ENCODE peak calls at places on chromosomes 3 and 15, in seven cellular contexts. A is trophoblast cell, D is SJSA1, K is IMR-90, T is fibroblast of pulmonary artery, C is GM12878, N is heart left ventricle. L is an unnamed sample.

GRCh38 chr3:15758297-15758696 is 39.5 kb downstream of the ANKRD28 start:
- DNase-seq in A (no peak), D (no peak), K (no peak), T (no peak), C (no peak), N (no peak), L (no peak)

GRCh38 chr3:72329354-72329753 is 518.9 kb downstream of the SHQ1 start:
- DNase-seq in A (no peak), D (no peak), K (no peak), T (peak), C (no peak), N (peak), L (peak)

GRCh38 chr15:46386356-46386755 is 751.5 kb downstream of the SQOR start:
- DNase-seq in A (no peak), D (no peak), K (no peak), T (no peak), C (no peak), N (no peak), L (no peak)

GRCh38 chr3:182704926-182705325 is 88.4 kb upstream of the ATP11B start:
- DNase-seq in A (no peak), D (no peak), K (no peak), T (no peak), C (no peak), N (no peak), L (no peak)

GRCh38 chr15:56988219-56988618 is 69.8 kb downstream of the TCF12 start:
- DNase-seq in A (no peak), D (no peak), K (no peak), T (no peak), C (no peak), N (no peak), L (no peak)

GRCh38 chr3:120678984-120679383 is 3.1 kb downstream of the HGD start:
- DNase-seq in A (no peak), D (no peak), K (no peak), T (no peak), C (no peak), N (no peak), L (peak)

GRCh38 chr15:25847066-25847465 is 16.1 kb downstream of the ATP10A start:
- DNase-seq in A (no peak), D (no peak), K (no peak), T (no peak), C (no peak), N (no peak), L (no peak)

GRCh38 chr3:154132777-154133375 is 11.7 kb downstream of the ARHGEF26 start:
- DNase-seq in A (no peak), D (no peak), K (peak), T (peak), C (no peak), N (no peak), L (peak)

GRCh38 chr15:75195122-75195765 is 6.4 kb upstream of the C15orf39 start:
- DNase-seq in A (no peak), D (no peak), K (no peak), T (no peak), C (no peak), N (no peak), L (peak)

GRCh38 chr15:63997715-63998442 is 48.4 kb downstream of the DAPK2 start:
- DNase-seq in A (no peak), D (no peak), K (no peak), T (no peak), C (no peak), N (no peak), L (no peak)

GRCh38 chr3:66989860-66990696 is 8.0 kb upstream of the KBTBD8 start:
- DNase-seq in A (peak), D (no peak), K (no peak), T (no peak), C (peak), N (no peak), L (peak)

GRCh38 chr3:174247671-174248070 is 611.5 kb upstream of the NAALADL2 start:
- DNase-seq in A (no peak), D (no peak), K (no peak), T (no peak), C (no peak), N (no peak), L (no peak)

GRCh38 chr3:60835796-60836195 is 415.5 kb downstream of the FHIT start:
- DNase-seq in A (no peak), D (no peak), K (no peak), T (no peak), C (no peak), N (no peak), L (no peak)

GRCh38 chr15:92565351-92566125 is 90.0 kb downstream of the FAM174B start:
- DNase-seq in A (no peak), D (no peak), K (no peak), T (no peak), C (no peak), N (no peak), L (no peak)

GRCh38 chr3:185527364-185527763 is 25.0 kb downstream of the LIPH start:
- DNase-seq in A (peak), D (no peak), K (no peak), T (no peak), C (no peak), N (no peak), L (no peak)

GRCh38 chr3:135997554-135998320 is 32.2 kb downstream of the PPP2R3A start:
- DNase-seq in A (no peak), D (no peak), K (no peak), T (no peak), C (no peak), N (no peak), L (no peak)

GRCh38 chr3:13142552-13143380 is 69.5 kb upstream of the IQSEC1 start:
- DNase-seq in A (no peak), D (no peak), K (no peak), T (no peak), C (no peak), N (no peak), L (no peak)

GRCh38 chr15:24966364-24967103 is 11.7 kb downstream of the SNRPN start:
- DNase-seq in A (no peak), D (no peak), K (no peak), T (no peak), C (no peak), N (no peak), L (no peak)

GRCh38 chr15:65212097-65212496 is 824 bp upstream of the CILP start:
- DNase-seq in A (no peak), D (no peak), K (no peak), T (no peak), C (no peak), N (no peak), L (no peak)

GRCh38 chr3:187958432-187959003 is 195.4 kb upstream of the LPP start:
- DNase-seq in A (no peak), D (no peak), K (no peak), T (no peak), C (no peak), N (no peak), L (no peak)

GRCh38 chr3:118165413-118165812 is 869.2 kb downstream of the IGSF11 start:
- DNase-seq in A (no peak), D (no peak), K (no peak), T (no peak), C (no peak), N (no peak), L (no peak)

GRCh38 chr15:69939513-69940440 is 157.9 kb downstream of the TLE3 start:
- DNase-seq in A (peak), D (no peak), K (no peak), T (no peak), C (no peak), N (no peak), L (no peak)

GRCh38 chr15:33243393-33243792 is 48.9 kb upstream of the FMN1 start:
- DNase-seq in A (no peak), D (no peak), K (peak), T (no peak), C (no peak), N (no peak), L (peak)
- H3K4me3 ChIP-seq in A (no peak), D (no peak), K (no peak), T (no peak), C (no peak), N (no peak), L (no peak)

DNA sequence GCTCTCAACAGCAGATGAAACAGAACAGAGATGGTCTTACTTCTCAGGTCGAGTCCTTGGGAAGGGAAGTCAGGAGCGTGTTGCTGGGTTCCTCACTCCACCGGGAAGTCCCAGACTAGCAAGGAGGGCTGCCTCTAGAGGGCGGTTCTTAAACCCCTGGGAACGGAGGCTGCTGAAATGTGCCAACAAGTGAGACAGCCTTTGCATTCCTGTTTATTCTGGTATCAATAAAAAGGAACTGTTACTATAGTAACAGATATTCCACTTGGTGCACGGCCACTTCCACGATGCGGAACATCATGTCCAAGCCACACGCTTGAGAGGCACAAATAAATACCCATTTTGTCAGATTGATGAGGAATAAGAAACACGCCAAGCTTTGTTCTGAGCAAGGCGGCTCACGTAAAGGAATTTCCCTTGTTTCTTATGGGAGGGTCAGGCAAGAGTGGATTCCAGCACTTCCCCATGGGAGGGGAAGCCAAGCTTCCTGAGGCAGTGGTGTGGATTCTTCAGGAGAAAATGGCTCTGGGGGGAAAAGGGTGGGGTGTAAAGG is at the start of gene FAM107A:
- DNase-seq in A (no peak), D (no peak), K (peak), T (peak), C (no peak), N (peak), L (peak)
- H3K4me3 ChIP-seq in A (no peak), D (no peak), K (no peak), T (peak), C (no peak), N (peak), L (peak)

GRCh38 chr3:129180461-129180860 is 3.2 kb downstream of the CNBP start:
- DNase-seq in A (no peak), D (no peak), K (no peak), T (no peak), C (no peak), N (no peak), L (peak)
- H3K4me3 ChIP-seq in A (no peak), D (no peak), K (no peak), T (no peak), C (peak), N (no peak), L (no peak)

GRCh38 chr3:155676252-155676981 is 68.5 kb downstream of the PLCH1 start:
- DNase-seq in A (peak), D (peak), K (peak), T (peak), C (no peak), N (no peak), L (peak)
- H3K4me3 ChIP-seq in A (no peak), D (peak), K (no peak), T (no peak), C (no peak), N (peak), L (no peak)

GRCh38 chr3:171809513-171810277 is 588 bp downstream of the PLD1 start:
- DNase-seq in A (no peak), D (peak), K (peak), T (peak), C (no peak), N (no peak), L (peak)
- H3K4me3 ChIP-seq in A (peak), D (peak), K (peak), T (peak), C (peak), N (peak), L (peak)

GRCh38 chr3:25568525-25569078 is 96.1 kb downstream of the TOP2B start:
- DNase-seq in A (no peak), D (no peak), K (no peak), T (no peak), C (no peak), N (no peak), L (no peak)
- H3K4me3 ChIP-seq in A (no peak), D (no peak), K (no peak), T (no peak), C (no peak), N (no peak), L (no peak)